ENCODE peak calls at places on chromosome 15, in ten cellular contexts. C, R, M, H, Q, K, D, N, I and B are unnamed samples.

GRCh38 chr15:92634046-92634445 is 21.5 kb downstream of the FAM174B start:
- DNase-seq in C (no peak), R (no peak), M (no peak), H (no peak), Q (no peak), K (no peak), D (peak), N (no peak), I (no peak), B (no peak)

GRCh38 chr15:45612790-45613415 is 21.9 kb upstream of the SQOR start:
- DNase-seq in C (no peak), R (no peak), M (no peak), H (no peak), Q (no peak), K (peak), D (no peak), N (no peak), I (no peak), B (no peak)

GRCh38 chr15:51912528-51912927 is 59.0 kb downstream of the LEO1 start:
- DNase-seq in C (no peak), R (no peak), M (no peak), H (no peak), Q (no peak), K (no peak), D (no peak), N (no peak), I (no peak), B (no peak)

GRCh38 chr15:87477759-87478687 is 778.5 kb downstream of the NTRK3 start:
- DNase-seq in C (peak), R (no peak), M (peak), H (peak), Q (no peak), K (peak), D (no peak), N (no peak), I (no peak), B (no peak)

GRCh38 chr15:72912121-72912520 is 128.6 kb upstream of the ADPGK start:
- DNase-seq in C (no peak), R (no peak), M (no peak), H (no peak), Q (no peak), K (peak), D (no peak), N (no peak), I (no peak), B (no peak)

GRCh38 chr15:30903497-30904187 is at the start of gene FAN1:
- DNase-seq in C (peak), R (peak), M (peak), H (peak), Q (peak), K (peak), D (peak), N (peak), I (peak), B (peak)

GRCh38 chr15:40334541-40334940 is 6.2 kb downstream of the CCDC9B start:
- DNase-seq in C (no peak), R (no peak), M (no peak), H (no peak), Q (no peak), K (no peak), D (no peak), N (no peak), I (no peak), B (no peak)

GRCh38 chr15:25451501-25451900 is 12.7 kb upstream of the UBE3A start:
- DNase-seq in C (no peak), R (no peak), M (no peak), H (no peak), Q (no peak), K (no peak), D (no peak), N (no peak), I (no peak), B (no peak)

GRCh38 chr15:64865998-64866520 is 24.3 kb downstream of the PLEKHO2 start:
- DNase-seq in C (no peak), R (no peak), M (no peak), H (no peak), Q (no peak), K (peak), D (no peak), N (peak), I (no peak), B (no peak)

GRCh38 chr15:51726302-51727073 is 11.0 kb downstream of the LYSMD2 start:
- DNase-seq in C (peak), R (peak), M (peak), H (peak), Q (no peak), K (peak), D (no peak), N (peak), I (peak), B (peak)

GRCh38 chr15:89090791-89091666 is 2.8 kb downstream of the ABHD2 start:
- DNase-seq in C (peak), R (no peak), M (peak), H (peak), Q (peak), K (peak), D (peak), N (peak), I (no peak), B (peak)

GRCh38 chr15:78789615-78790014 is 21.6 kb downstream of the ADAMTS7 start:
- DNase-seq in C (no peak), R (no peak), M (no peak), H (no peak), Q (no peak), K (no peak), D (no peak), N (no peak), I (no peak), B (no peak)

GRCh38 chr15:85477730-85478129 is 97.3 kb downstream of the AKAP13 start:
- DNase-seq in C (no peak), R (no peak), M (no peak), H (no peak), Q (no peak), K (peak), D (no peak), N (no peak), I (no peak), B (no peak)

GRCh38 chr15:85607842-85608241 is 186.9 kb downstream of the KLHL25 start:
- DNase-seq in C (no peak), R (no peak), M (no peak), H (no peak), Q (no peak), K (peak), D (no peak), N (no peak), I (peak), B (no peak)

GRCh38 chr15:100781061-100781960 is 98.3 kb upstream of the ALDH1A3 start:
- DNase-seq in C (no peak), R (peak), M (no peak), H (peak), Q (no peak), K (no peak), D (no peak), N (no peak), I (no peak), B (no peak)

GRCh38 chr15:57684491-57685184 is 21.9 kb upstream of the POLR2M start:
- DNase-seq in C (peak), R (no peak), M (peak), H (no peak), Q (peak), K (no peak), D (no peak), N (peak), I (no peak), B (no peak)

GRCh38 chr15:27454281-27455060 is 483.5 kb downstream of the GABRG3 start:
- DNase-seq in C (no peak), R (no peak), M (no peak), H (no peak), Q (no peak), K (peak), D (no peak), N (no peak), I (no peak), B (peak)

GRCh38 chr15:85792872-85793621 is 1.7 kb downstream of the KLHL25 start:
- DNase-seq in C (no peak), R (no peak), M (no peak), H (no peak), Q (no peak), K (no peak), D (peak), N (no peak), I (no peak), B (no peak)

GRCh38 chr15:89361451-89362202 is 27.0 kb upstream of the POLG start:
- DNase-seq in C (peak), R (peak), M (peak), H (peak), Q (peak), K (peak), D (peak), N (peak), I (no peak), B (peak)

GRCh38 chr15:31477851-31478250 is 151.2 kb downstream of the KLF13 start:
- DNase-seq in C (no peak), R (no peak), M (no peak), H (peak), Q (peak), K (no peak), D (peak), N (no peak), I (no peak), B (no peak)

GRCh38 chr15:88839146-88839545 is 35.9 kb downstream of the ACAN start:
- DNase-seq in C (no peak), R (no peak), M (no peak), H (no peak), Q (no peak), K (no peak), D (peak), N (no peak), I (no peak), B (no peak)

GRCh38 chr15:59528429-59528828 is 83.2 kb upstream of the GCNT3 start:
- DNase-seq in C (no peak), R (no peak), M (no peak), H (no peak), Q (no peak), K (no peak), D (no peak), N (no peak), I (no peak), B (no peak)

GRCh38 chr15:96583671-96584070 is 253.2 kb downstream of the NR2F2 start:
- DNase-seq in C (no peak), R (no peak), M (no peak), H (no peak), Q (peak), K (no peak), D (no peak), N (no peak), I (no peak), B (no peak)

GRCh38 chr15:68584704-68585573 is 6.1 kb downstream of the CORO2B start:
- DNase-seq in C (no peak), R (no peak), M (no peak), H (no peak), Q (no peak), K (no peak), D (peak), N (no peak), I (no peak), B (no peak)

GRCh38 chr15:48176957-48177356 is 1.1 kb downstream of the MYEF2 start:
- DNase-seq in C (no peak), R (no peak), M (no peak), H (no peak), Q (no peak), K (no peak), D (no peak), N (no peak), I (no peak), B (no peak)

GRCh38 chr15:74782596-74783071 is 754 bp downstream of the CSK start:
- DNase-seq in C (no peak), R (no peak), M (no peak), H (no peak), Q (no peak), K (no peak), D (peak), N (peak), I (no peak), B (no peak)

GRCh38 chr15:52234596-52235541 is 43.7 kb upstream of the GNB5 start:
- DNase-seq in C (no peak), R (no peak), M (no peak), H (peak), Q (no peak), K (no peak), D (peak), N (no peak), I (no peak), B (no peak)

GRCh38 chr15:65376767-65377104 is 1.1 kb downstream of the IGDCC3 start:
- DNase-seq in C (no peak), R (no peak), M (no peak), H (no peak), Q (no peak), K (no peak), D (peak), N (no peak), I (no peak), B (no peak)

GRCh38 chr15:101225658-101226057 is 26.2 kb downstream of the CHSY1 start:
- DNase-seq in C (no peak), R (no peak), M (no peak), H (no peak), Q (no peak), K (peak), D (no peak), N (no peak), I (no peak), B (no peak)

GRCh38 chr15:53197426-53197839 is 407.3 kb upstream of the ONECUT1 start:
- DNase-seq in C (peak), R (peak), M (no peak), H (peak), Q (peak), K (peak), D (peak), N (no peak), I (peak), B (peak)

GRCh38 chr15:44296625-44297524 is 8.4 kb downstream of the GOLM2 start:
- DNase-seq in C (no peak), R (no peak), M (no peak), H (no peak), Q (no peak), K (peak), D (no peak), N (no peak), I (peak), B (peak)

GRCh38 chr15:40358492-40359353 is 704 bp downstream of the DISP2 start:
- DNase-seq in C (no peak), R (no peak), M (no peak), H (peak), Q (no peak), K (no peak), D (peak), N (no peak), I (no peak), B (no peak)

GRCh38 chr15:67792250-67792942 is 32.9 kb upstream of the SKOR1 start:
- DNase-seq in C (no peak), R (no peak), M (no peak), H (no peak), Q (no peak), K (no peak), D (no peak), N (no peak), I (no peak), B (no peak)

GRCh38 chr15:82881747-82882146 is 70.8 kb downstream of the HOMER2 start:
- DNase-seq in C (no peak), R (no peak), M (no peak), H (no peak), Q (no peak), K (no peak), D (no peak), N (no peak), I (no peak), B (no peak)

GRCh38 chr15:97482521-97482920 is 478.0 kb upstream of the ARRDC4 start:
- DNase-seq in C (no peak), R (peak), M (no peak), H (peak), Q (no peak), K (no peak), D (no peak), N (no peak), I (no peak), B (no peak)

GRCh38 chr15:80695099-80695910 is at the start of gene ABHD17C:
- DNase-seq in C (peak), R (peak), M (peak), H (peak), Q (peak), K (peak), D (peak), N (peak), I (no peak), B (peak)
- TF ChIP-seq POLR2A in C (no peak), R (peak), M (no peak), H (peak), Q (no peak), K (no peak), D (no peak), N (no peak), I (no peak), B (no peak)

DNA sequence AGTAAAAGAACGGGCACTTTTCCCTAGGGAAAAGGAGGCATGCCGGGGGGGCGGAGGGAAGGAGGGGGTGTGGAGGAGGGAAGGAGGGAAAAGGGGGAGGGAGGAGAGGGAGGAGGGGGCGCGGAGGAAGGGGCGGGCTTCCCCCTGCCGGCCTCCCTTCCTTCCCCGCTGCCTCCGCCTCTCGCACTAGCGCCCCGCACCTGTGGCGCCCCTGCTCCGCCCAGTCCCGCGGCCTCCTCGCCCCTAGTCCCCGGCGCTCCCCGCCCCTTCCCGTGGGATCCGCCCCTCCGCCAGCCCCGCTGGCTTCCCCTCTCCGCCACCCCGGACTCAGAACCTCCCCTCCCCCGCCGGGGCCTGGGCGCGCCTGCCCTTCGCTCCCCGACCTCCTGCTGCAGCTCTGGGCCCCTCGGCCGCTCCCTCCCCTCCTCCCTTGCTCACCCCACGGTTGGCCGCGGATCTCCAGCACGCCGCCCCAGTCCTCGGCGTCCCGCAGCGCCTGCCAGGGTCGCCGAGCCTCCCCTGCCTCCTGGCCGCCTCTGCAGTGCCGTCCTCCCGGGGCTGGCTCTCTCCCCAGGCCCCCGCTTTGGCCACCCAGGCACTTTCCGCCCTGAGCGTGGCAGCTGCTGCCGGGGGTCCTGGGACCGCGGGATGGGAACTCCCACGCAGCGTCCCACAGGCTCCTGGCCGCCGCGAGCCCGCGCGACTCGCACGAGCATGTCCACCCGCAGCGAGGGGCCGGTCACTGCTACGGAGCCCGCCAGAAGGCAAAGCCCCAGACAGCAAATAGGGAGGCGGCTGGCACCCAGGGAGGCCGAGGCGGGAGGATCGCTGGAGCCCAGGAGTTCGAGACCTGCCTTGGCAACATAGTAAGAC is 147.4 kb downstream of the TJP1 start:
- DNase-seq in C (peak), R (peak), M (peak), H (peak), Q (peak), K (peak), D (peak), N (peak), I (no peak), B (no peak)
- TF ChIP-seq POLR2A in C (no peak), R (no peak), M (no peak), H (peak), Q (no peak), K (no peak), D (no peak), N (no peak), I (no peak), B (no peak)

DNA sequence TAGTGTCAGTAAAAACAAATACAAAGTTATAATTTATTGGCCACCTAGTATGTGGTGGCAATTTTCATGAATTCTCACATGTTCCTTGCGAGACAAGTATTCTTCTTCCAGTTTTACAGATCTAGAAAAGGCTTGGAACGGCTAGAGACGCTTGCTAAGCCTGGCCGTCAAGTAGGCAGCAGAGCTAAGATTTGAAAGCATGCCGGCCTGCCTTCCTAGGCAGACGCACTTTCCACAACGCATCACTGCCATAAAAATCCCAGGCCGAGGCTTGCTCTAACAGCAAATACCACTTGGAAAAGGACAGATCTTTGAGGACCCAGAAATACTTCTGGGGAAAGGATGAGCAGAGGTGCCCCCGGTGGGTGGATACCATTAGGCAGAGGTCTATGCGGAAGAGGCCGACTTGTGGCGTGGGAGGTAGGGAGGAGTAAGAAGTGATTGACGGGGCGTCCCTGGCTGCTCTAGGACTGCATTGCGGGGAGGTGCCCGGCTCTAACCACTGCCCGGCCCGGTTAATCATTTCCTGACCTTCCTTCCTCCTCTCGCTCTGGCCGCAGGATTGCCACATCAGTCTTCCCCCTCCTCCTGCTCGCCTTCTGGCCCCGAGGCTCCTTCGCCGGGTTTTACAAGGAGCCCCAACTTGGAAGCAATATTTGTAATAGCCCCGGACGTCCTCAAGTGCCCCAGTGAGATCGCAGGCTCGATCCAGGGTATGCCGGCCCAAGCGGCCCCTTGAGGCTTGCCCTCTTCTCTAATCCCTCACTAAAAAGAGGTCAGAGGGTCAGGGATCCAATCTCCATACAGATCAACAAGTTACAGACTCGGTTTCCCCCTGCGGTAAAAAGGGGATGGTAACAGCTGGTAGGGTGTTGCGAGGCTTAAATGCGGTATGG is 1.3 kb upstream of the USP3 start:
- DNase-seq in C (peak), R (peak), M (peak), H (peak), Q (peak), K (peak), D (peak), N (peak), I (peak), B (peak)
- TF ChIP-seq POLR2A in C (no peak), R (no peak), M (peak), H (peak), Q (no peak), K (no peak), D (no peak), N (peak), I (peak), B (no peak)

GRCh38 chr15:34973512-34973911 is 4.0 kb upstream of the AQR start:
- DNase-seq in C (no peak), R (no peak), M (no peak), H (no peak), Q (no peak), K (no peak), D (no peak), N (no peak), I (no peak), B (no peak)

GRCh38 chr15:34964277-34964676 is 5.3 kb downstream of the AQR start:
- DNase-seq in C (no peak), R (no peak), M (no peak), H (no peak), Q (no peak), K (no peak), D (no peak), N (no peak), I (no peak), B (no peak)

DNA sequence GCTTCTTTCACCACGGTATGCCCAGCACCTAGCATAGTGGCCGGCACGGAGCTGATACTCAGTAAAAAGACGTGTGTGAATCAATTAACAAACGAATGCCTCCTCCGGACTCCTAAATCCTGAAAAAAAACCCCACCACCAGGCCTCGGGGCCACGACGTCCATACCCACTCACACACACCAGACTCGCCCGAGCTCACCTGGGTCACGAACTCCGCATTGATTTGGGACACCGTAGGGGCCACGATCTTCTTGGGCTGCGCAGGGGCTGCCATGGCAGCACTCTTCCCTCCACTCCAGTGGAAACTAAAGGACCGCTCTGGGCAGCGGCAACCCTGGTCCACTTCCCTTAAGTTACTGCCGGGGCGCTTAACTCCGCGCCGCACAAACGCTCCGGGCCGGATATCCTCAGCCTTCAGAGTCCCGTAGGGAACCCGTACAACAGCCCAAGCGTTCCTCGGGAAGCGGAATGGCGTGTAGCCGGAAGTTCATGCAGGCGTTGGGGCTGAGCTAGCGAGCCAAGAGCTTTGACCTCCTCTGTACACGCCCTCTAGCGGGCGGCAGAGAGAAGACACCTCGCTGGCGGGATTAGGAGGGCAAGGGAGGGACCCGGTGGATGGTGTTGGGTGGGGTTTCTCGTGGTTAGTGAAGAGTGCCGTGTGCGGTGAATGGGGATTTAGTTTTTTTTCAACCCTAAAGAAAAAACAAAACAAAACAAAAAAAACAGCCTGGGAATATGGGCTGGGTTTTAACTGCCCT is at the start of gene AQR:
- DNase-seq in C (peak), R (peak), M (peak), H (peak), Q (peak), K (peak), D (peak), N (peak), I (peak), B (peak)
- TF ChIP-seq POLR2A in C (peak), R (peak), M (no peak), H (peak), Q (no peak), K (peak), D (peak), N (peak), I (peak), B (peak)